ENCODE peak calls at places on chromosomes 6 and 20, in eight cellular contexts. L, U, Q, E, Z, O, W and H are unnamed samples.

GRCh38 chr6:44263357-44264100 is 1.8 kb downstream of the NFKBIE start:
- DNase-seq in U (peak; percentile 50), E (no peak), Q (no peak), W (no peak), Z (no peak), O (no peak), L (peak; percentile 58), H (no peak)

GRCh38 chr6:120230008-120230407 is 880.4 kb upstream of the MAN1A1 start:
- DNase-seq in Q (no peak), L (no peak), Z (no peak), U (no peak), O (no peak), W (no peak), E (no peak), H (no peak)

GRCh38 chr6:162526960-162527359 is 200.6 kb downstream of the PRKN start:
- DNase-seq in W (no peak), L (no peak), Q (no peak), O (no peak), Z (no peak), E (no peak), U (no peak), H (no peak)

GRCh38 chr6:43359381-43359780 is 10.1 kb downstream of the ZNF318 start:
- DNase-seq in E (no peak), W (no peak), L (no peak), Q (no peak), U (no peak), Z (no peak), O (no peak), H (no peak)

GRCh38 chr20:55576981-55577380 is 428.3 kb downstream of the CBLN4 start:
- DNase-seq in O (no peak), Z (no peak), Q (no peak), L (no peak), W (no peak), E (no peak), U (no peak), H (no peak)

GRCh38 chr6:14849224-14849623 is 396.6 kb upstream of the JARID2 start:
- DNase-seq in U (no peak), Q (no peak), L (no peak), Z (no peak), E (no peak), W (no peak), O (no peak), H (no peak)

GRCh38 chr20:8545212-8545611 is 413.1 kb downstream of the PLCB1 start:
- DNase-seq in U (no peak), L (no peak), Q (no peak), O (no peak), Z (no peak), E (no peak), W (no peak), H (no peak)

GRCh38 chr6:159817951-159818739 is 18.1 kb downstream of the PNLDC1 start:
- DNase-seq in U (no peak), L (no peak), O (no peak), E (no peak), Q (no peak), Z (no peak), W (no peak), H (no peak)

GRCh38 chr6:148769304-148769968 is 22.6 kb downstream of the UST start:
- DNase-seq in Z (no peak), U (no peak), W (no peak), Q (no peak), O (no peak), E (peak; percentile 51), L (no peak), H (no peak)